ENCODE peak calls at places on chromosomes 5 and 9, in nine cellular contexts. P is HCT116, Y is heart left ventricle, Q is A549, I is lower leg skin, R is transverse colon, H is sigmoid colon, X is H54, U is GM12891. T is an unnamed sample.

GRCh38 chr9:118985851-118986250 is 383.4 kb downstream of the BRINP1 start:
- DNase-seq in Y (no peak), H (no peak), U (no peak), Q (no peak), R (no peak), P (no peak), I (no peak), X (no peak), T (no peak)

GRCh38 chr9:35615981-35616680 is 2.1 kb downstream of the CD72 start:
- DNase-seq in Q (no peak), I (peak; percentile 78), U (no peak), Y (no peak), P (no peak), H (no peak), X (no peak), R (no peak), T (no peak)

GRCh38 chr5:150286820-150287219 is 2.8 kb downstream of the CAMK2A start:
- DNase-seq in X (no peak), Q (peak; percentile 57), H (no peak), Y (no peak), U (peak; percentile 47), P (peak; percentile 35), I (no peak), R (no peak), T (no peak)

GRCh38 chr5:109567374-109568044 is 122.2 kb upstream of the MAN2A1 start:
- DNase-seq in I (no peak), U (no peak), R (no peak), X (no peak), Q (no peak), Y (no peak), P (no peak), H (no peak), T (no peak)

GRCh38 chr5:64330728-64331231 is 165.1 kb downstream of the RNF180 start:
- DNase-seq in I (no peak), U (no peak), H (no peak), Q (no peak), X (no peak), P (no peak), R (no peak), Y (peak; percentile 34), T (peak; percentile 77)

GRCh38 chr5:159286420-159287035 is 23.4 kb downstream of the UBLCP1 start:
- DNase-seq in R (no peak), Y (no peak), U (no peak), H (no peak), X (no peak), I (no peak), P (no peak), Q (peak; percentile 35), T (no peak)

GRCh38 chr5:134590992-134591659 is 41.5 kb downstream of the SAR1B start:
- DNase-seq in Q (no peak), Y (no peak), X (no peak), P (peak; percentile 79), U (no peak), H (no peak), R (peak; percentile 78), I (peak; percentile 76), T (peak; percentile 73)

GRCh38 chr5:123549256-123549904 is 37.4 kb downstream of the CSNK1G3 start:
- DNase-seq in I (no peak), R (peak; percentile 34), Y (no peak), H (no peak), X (no peak), U (no peak), Q (no peak), P (no peak), T (no peak)

GRCh38 chr9:89116064-89116817 is 62.4 kb downstream of the SHC3 start:
- DNase-seq in X (no peak), I (no peak), H (no peak), Q (peak; percentile 2), P (no peak), Y (no peak), U (no peak), R (no peak), T (no peak)

GRCh38 chr9:123481209-123481865 is 125.3 kb downstream of the CRB2 start:
- DNase-seq in U (no peak), H (peak; percentile 18), Q (no peak), I (no peak), P (no peak), R (peak; percentile 63), X (no peak), Y (no peak), T (no peak)

GRCh38 chr5:78747703-78748359 is 99.3 kb upstream of the LHFPL2 start:
- DNase-seq in Q (no peak), R (no peak), Y (no peak), X (no peak), P (no peak), H (no peak), I (peak; percentile 76), U (no peak), T (no peak)

GRCh38 chr5:138632900-138633489 is 57.8 kb upstream of the HSPA9 start:
- DNase-seq in X (peak; percentile 47), H (peak; percentile 80), P (peak; percentile 94), Y (peak; percentile 61), Q (peak; percentile 96), I (no peak), R (peak; percentile 42), U (peak; percentile 15), T (peak; percentile 67)
- TF ChIP-seq POLR2A in X (no peak), H (no peak), P (no peak), Y (no peak), Q (no peak), I (no peak), R (no peak), U (no peak), T (no peak)

DNA sequence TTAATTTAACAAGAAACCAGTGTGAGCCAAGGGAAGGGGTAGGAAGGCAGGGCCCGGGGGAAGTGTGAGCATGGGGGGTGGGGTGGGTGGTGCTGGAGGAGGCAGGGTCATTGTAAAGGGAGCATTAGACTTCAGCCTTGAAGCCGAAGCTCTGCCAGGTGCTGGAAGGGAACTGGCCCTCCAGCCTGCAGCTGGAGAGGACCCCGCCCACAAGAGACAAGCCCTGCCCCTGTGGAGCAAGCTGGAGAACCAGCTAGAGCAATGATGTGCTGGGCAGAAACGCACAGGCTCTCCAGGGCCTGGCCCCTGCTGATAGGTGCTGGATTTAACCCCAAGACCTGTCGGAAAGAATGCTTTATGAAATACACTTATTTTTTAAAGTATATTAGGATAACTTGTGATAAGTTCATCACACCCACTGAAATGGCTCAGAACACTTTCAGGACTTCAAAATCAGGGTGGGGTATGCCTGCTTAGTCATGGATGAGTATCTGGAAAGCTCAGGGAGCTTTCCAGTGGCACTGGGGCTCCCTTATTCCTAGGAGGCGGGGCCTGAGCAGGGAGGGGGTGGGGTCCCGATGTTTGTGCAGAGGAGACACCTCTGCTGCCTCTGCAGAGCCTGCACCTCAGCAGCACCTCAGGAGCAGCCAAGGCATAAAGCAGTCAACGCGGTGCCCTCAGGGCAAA is 27.1 kb downstream of the UBE2QL1 start:
- DNase-seq in U (no peak), Q (no peak), R (no peak), X (no peak), I (peak; percentile 75), P (no peak), Y (no peak), H (no peak), T (no peak)
- TF ChIP-seq POLR2A in U (no peak), Q (no peak), R (no peak), X (no peak), I (no peak), P (no peak), Y (no peak), H (no peak), T (no peak)

GRCh38 chr9:109886617-109887016 is 106.6 kb downstream of the PALM2AKAP2 start:
- DNase-seq in X (no peak), P (no peak), Y (no peak), R (no peak), H (no peak), I (no peak), Q (no peak), U (no peak), T (no peak)
- TF ChIP-seq POLR2A in X (no peak), P (no peak), Y (no peak), R (no peak), H (no peak), I (no peak), Q (no peak), U (no peak), T (no peak)

DNA sequence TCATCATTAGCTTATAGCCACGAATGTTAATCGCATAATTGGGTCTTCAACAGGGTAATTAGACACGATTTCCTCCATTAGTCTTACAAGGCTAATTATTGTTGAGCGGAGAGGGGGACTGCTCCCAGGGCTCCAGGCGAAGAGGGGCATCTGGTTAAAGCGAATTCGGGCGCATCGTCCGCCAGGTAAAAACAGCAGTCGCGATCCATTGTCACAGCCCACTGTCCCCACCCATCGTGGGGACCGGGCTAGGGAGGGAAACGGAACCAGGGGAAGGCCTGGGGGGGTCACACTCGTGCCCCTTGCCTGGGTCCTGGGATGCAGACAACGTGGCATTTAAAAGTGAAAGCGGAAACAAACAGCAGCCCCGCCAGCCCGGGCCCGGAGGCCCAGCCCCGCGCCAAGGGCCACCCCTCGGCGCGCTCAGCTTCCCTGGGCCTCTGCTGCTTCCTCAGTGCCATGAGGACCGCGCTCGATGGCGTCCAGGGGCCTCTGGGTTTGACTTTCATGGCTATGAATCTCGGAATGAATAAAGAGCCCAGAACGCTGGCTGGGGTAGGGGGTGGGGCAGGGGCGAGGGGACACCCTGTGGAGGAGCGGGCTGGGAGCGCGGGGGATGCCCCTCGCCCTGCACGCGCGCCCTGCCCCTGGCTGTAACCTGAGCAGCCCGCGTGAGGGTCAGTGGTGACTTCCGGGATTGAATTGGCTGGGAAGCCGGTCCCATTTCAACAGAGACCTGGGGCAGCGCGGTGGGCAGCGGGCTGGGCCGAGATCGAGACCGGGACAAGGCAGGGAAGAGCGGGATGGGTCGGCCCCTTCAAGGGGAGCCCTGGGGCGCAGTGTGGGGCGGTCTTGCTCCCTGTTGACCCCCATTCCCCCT is 99.9 kb downstream of the GTF3C4 start:
- DNase-seq in P (no peak), X (peak; percentile 36), H (peak; percentile 76), Y (peak; percentile 59), U (peak; percentile 78), R (peak; percentile 80), I (peak; percentile 93), Q (peak; percentile 26), T (peak; percentile 77)
- TF ChIP-seq POLR2A in P (no peak), X (peak; percentile 14), H (no peak), Y (no peak), U (peak; percentile 77), R (peak; percentile 48), I (no peak), Q (no peak), T (peak; percentile 70)